ENCODE peak calls at places on chromosomes 11 and 22, in five cellular contexts. A, D, Y, O and E are unnamed samples.

GRCh38 chr22:49207008-49207775 is 620.5 kb downstream of the BRD1 start:
- DNase-seq in D (no peak), A (no peak), O (no peak), Y (no peak), E (no peak)

GRCh38 chr11:12532580-12532979 is 141.6 kb upstream of the TEAD1 start:
- DNase-seq in A (no peak), O (no peak), D (no peak), Y (no peak), E (no peak)

GRCh38 chr11:86743223-86744118 is 56.9 kb upstream of the PRSS23 start:
- DNase-seq in O (no peak), Y (peak), D (peak), A (no peak), E (peak)

GRCh38 chr11:12502041-12502440 is 124.7 kb downstream of the PARVA start:
- DNase-seq in D (peak), O (no peak), A (no peak), Y (peak), E (peak)

GRCh38 chr11:32899423-32899822 is 6.8 kb downstream of the QSER1 start:
- DNase-seq in Y (no peak), O (no peak), D (no peak), A (no peak), E (no peak)

GRCh38 chr22:29073618-29074275 is 912 bp downstream of the KREMEN1 start:
- DNase-seq in A (no peak), D (peak), Y (peak), O (peak), E (no peak)

GRCh38 chr11:120546312-120547205 is 35.0 kb downstream of the GRIK4 start:
- DNase-seq in D (peak), Y (peak), A (no peak), O (no peak), E (peak)

GRCh38 chr11:57482782-57483569 is 22.6 kb downstream of the RTN4RL2 start:
- DNase-seq in D (no peak), O (peak), Y (peak), A (peak), E (peak)

GRCh38 chr11:75204685-75205667 is 35.6 kb upstream of the TPBGL start:
- DNase-seq in O (peak), A (peak), Y (peak), D (peak), E (peak)

GRCh38 chr11:96299155-96299883 is 43.7 kb downstream of the MAML2 start:
- DNase-seq in D (no peak), A (no peak), Y (peak), O (no peak), E (no peak)

GRCh38 chr11:94417386-94417987 is 16.3 kb upstream of the GPR83 start:
- DNase-seq in Y (peak), O (no peak), A (no peak), D (peak), E (peak)

GRCh38 chr22:44580756-44581435 is 82.9 kb upstream of the RTL6 start:
- DNase-seq in D (no peak), O (no peak), Y (no peak), A (no peak), E (no peak)